ENCODE peak calls at places on chromosomes 13 and 19, in five cellular contexts. One of them, this sample, is unnamed.

GRCh38 chr13:99124046-99124400 is 76.6 kb upstream of the UBAC2 start:
- DNase-seq in brain microvascular endothelial cell: no peak
- DNase-seq in A549: no peak
- DNase-seq in IMR-90: no peak
- DNase-seq in upper lobe of left lung: no peak
- DNase-seq in this sample: no peak

GRCh38 chr13:110304256-110304655 is 2.7 kb downstream of the COL4A1 start:
- DNase-seq in brain microvascular endothelial cell: peak
- DNase-seq in IMR-90: peak
- DNase-seq in upper lobe of left lung: no peak
- DNase-seq in A549: no peak
- DNase-seq in this sample: no peak

GRCh38 chr13:32639502-32640105 is 53.4 kb downstream of the PDS5B start:
- DNase-seq in upper lobe of left lung: no peak
- DNase-seq in IMR-90: peak
- DNase-seq in brain microvascular endothelial cell: peak
- DNase-seq in A549: peak
- DNase-seq in this sample: no peak

GRCh38 chr13:32824671-32825070 is 191.6 kb upstream of the KL start:
- DNase-seq in IMR-90: peak
- DNase-seq in brain microvascular endothelial cell: peak
- DNase-seq in upper lobe of left lung: no peak
- DNase-seq in A549: peak
- DNase-seq in this sample: no peak

GRCh38 chr19:33406521-33407139 is 33.1 kb downstream of the CEBPG start:
- DNase-seq in upper lobe of left lung: peak
- DNase-seq in A549: peak
- DNase-seq in IMR-90: peak
- DNase-seq in brain microvascular endothelial cell: peak
- DNase-seq in this sample: peak

GRCh38 chr19:10961763-10962536 is 1.1 kb downstream of the SMARCA4 start:
- DNase-seq in A549: no peak
- DNase-seq in brain microvascular endothelial cell: no peak
- DNase-seq in upper lobe of left lung: no peak
- DNase-seq in IMR-90: peak
- DNase-seq in this sample: no peak

GRCh38 chr13:25171517-25172302 is at the start of gene AMER2:
- DNase-seq in IMR-90: no peak
- DNase-seq in A549: no peak
- DNase-seq in brain microvascular endothelial cell: no peak
- DNase-seq in upper lobe of left lung: peak
- DNase-seq in this sample: no peak

GRCh38 chr13:60431108-60431700 is 34.2 kb downstream of the TDRD3 start:
- DNase-seq in upper lobe of left lung: no peak
- DNase-seq in brain microvascular endothelial cell: peak
- DNase-seq in IMR-90: peak
- DNase-seq in A549: peak
- DNase-seq in this sample: no peak

GRCh38 chr13:97329331-97329730 is 104.6 kb upstream of the RAP2A start:
- DNase-seq in upper lobe of left lung: no peak
- DNase-seq in brain microvascular endothelial cell: no peak
- DNase-seq in IMR-90: peak
- DNase-seq in A549: no peak
- DNase-seq in this sample: no peak

GRCh38 chr13:20351279-20352022 is 119.3 kb upstream of the GJB6 start:
- DNase-seq in A549: no peak
- DNase-seq in IMR-90: peak
- DNase-seq in brain microvascular endothelial cell: peak
- DNase-seq in upper lobe of left lung: no peak
- DNase-seq in this sample: no peak

GRCh38 chr13:58574791-58575190 is 943.2 kb downstream of the PCDH17 start:
- DNase-seq in upper lobe of left lung: no peak
- DNase-seq in A549: no peak
- DNase-seq in brain microvascular endothelial cell: no peak
- DNase-seq in IMR-90: no peak
- DNase-seq in this sample: no peak

GRCh38 chr19:43444531-43445340 is 20.7 kb downstream of the LYPD3 start:
- DNase-seq in upper lobe of left lung: no peak
- DNase-seq in brain microvascular endothelial cell: no peak
- DNase-seq in A549: no peak
- DNase-seq in IMR-90: no peak
- DNase-seq in this sample: no peak

GRCh38 chr13:113761136-113761535 is 2.1 kb downstream of the TMEM255B start:
- DNase-seq in IMR-90: no peak
- DNase-seq in upper lobe of left lung: no peak
- DNase-seq in A549: no peak
- DNase-seq in brain microvascular endothelial cell: no peak
- DNase-seq in this sample: no peak

GRCh38 chr13:51324714-51325440 is 14.6 kb upstream of the SERPINE3 start:
- DNase-seq in upper lobe of left lung: no peak
- DNase-seq in A549: no peak
- DNase-seq in IMR-90: no peak
- DNase-seq in brain microvascular endothelial cell: no peak
- DNase-seq in this sample: no peak

GRCh38 chr13:23714672-23715071 is 144.5 kb downstream of the TNFRSF19 start:
- DNase-seq in IMR-90: no peak
- DNase-seq in brain microvascular endothelial cell: no peak
- DNase-seq in upper lobe of left lung: no peak
- DNase-seq in A549: no peak
- DNase-seq in this sample: no peak

GRCh38 chr19:49808762-49809154 is 4.3 kb downstream of the FUZ start:
- DNase-seq in brain microvascular endothelial cell: peak
- DNase-seq in A549: peak
- DNase-seq in upper lobe of left lung: peak
- DNase-seq in IMR-90: peak
- DNase-seq in this sample: peak

GRCh38 chr19:45469835-45470146 is 2.0 kb downstream of the FOSB start:
- DNase-seq in brain microvascular endothelial cell: no peak
- DNase-seq in A549: no peak
- DNase-seq in IMR-90: no peak
- DNase-seq in upper lobe of left lung: peak
- DNase-seq in this sample: no peak

GRCh38 chr13:109869312-109870237 is 83.2 kb upstream of the IRS2 start:
- DNase-seq in upper lobe of left lung: peak
- DNase-seq in IMR-90: peak
- DNase-seq in brain microvascular endothelial cell: peak
- DNase-seq in A549: peak
- DNase-seq in this sample: no peak

GRCh38 chr19:20103091-20103501 is 25.3 kb downstream of the ZNF90 start:
- DNase-seq in upper lobe of left lung: no peak
- DNase-seq in IMR-90: no peak
- DNase-seq in A549: no peak
- DNase-seq in brain microvascular endothelial cell: no peak
- DNase-seq in this sample: no peak

GRCh38 chr19:11239377-11240000 is at the start of gene ANGPTL8:
- DNase-seq in upper lobe of left lung: peak
- DNase-seq in A549: no peak
- DNase-seq in brain microvascular endothelial cell: no peak
- DNase-seq in IMR-90: no peak
- DNase-seq in this sample: no peak

GRCh38 chr19:10503002-10503789 is at the start of gene KEAP1:
- DNase-seq in A549: peak
- DNase-seq in upper lobe of left lung: peak
- DNase-seq in brain microvascular endothelial cell: no peak
- DNase-seq in IMR-90: no peak
- DNase-seq in this sample: no peak

GRCh38 chr13:98761126-98761978 is 8.9 kb upstream of the SLC15A1 start:
- DNase-seq in A549: no peak
- DNase-seq in brain microvascular endothelial cell: peak
- DNase-seq in IMR-90: peak
- DNase-seq in upper lobe of left lung: no peak
- DNase-seq in this sample: peak

GRCh38 chr19:3140667-3141038 is 4.8 kb downstream of the GNA15 start:
- DNase-seq in upper lobe of left lung: no peak
- DNase-seq in A549: no peak
- DNase-seq in brain microvascular endothelial cell: no peak
- DNase-seq in IMR-90: no peak
- DNase-seq in this sample: no peak

GRCh38 chr19:41341669-41342490 is 11.8 kb downstream of the TGFB1 start:
- DNase-seq in upper lobe of left lung: peak
- DNase-seq in brain microvascular endothelial cell: no peak
- DNase-seq in A549: no peak
- DNase-seq in IMR-90: no peak
- DNase-seq in this sample: no peak

GRCh38 chr19:4976412-4977298 is 7.7 kb downstream of the KDM4B start:
- DNase-seq in IMR-90: peak
- DNase-seq in brain microvascular endothelial cell: no peak
- DNase-seq in upper lobe of left lung: peak
- DNase-seq in A549: peak
- DNase-seq in this sample: peak

GRCh38 chr19:35211545-35212230 is 16.9 kb downstream of the FAM187B start:
- DNase-seq in A549: no peak
- DNase-seq in brain microvascular endothelial cell: no peak
- DNase-seq in IMR-90: no peak
- DNase-seq in upper lobe of left lung: no peak
- DNase-seq in this sample: no peak

GRCh38 chr19:10454267-10454666 is 33.9 kb downstream of the PDE4A start:
- DNase-seq in A549: peak
- DNase-seq in brain microvascular endothelial cell: no peak
- DNase-seq in IMR-90: peak
- DNase-seq in upper lobe of left lung: no peak
- DNase-seq in this sample: no peak

GRCh38 chr19:6532244-6532999 is 1.6 kb downstream of the TNFSF9 start:
- DNase-seq in upper lobe of left lung: no peak
- DNase-seq in A549: peak
- DNase-seq in brain microvascular endothelial cell: no peak
- DNase-seq in IMR-90: no peak
- DNase-seq in this sample: no peak
- H3K4me3 ChIP-seq in upper lobe of left lung: peak
- H3K4me3 ChIP-seq in A549: peak
- H3K4me3 ChIP-seq in brain microvascular endothelial cell: no peak
- H3K4me3 ChIP-seq in IMR-90: no peak
- H3K4me3 ChIP-seq in this sample: peak

DNA sequence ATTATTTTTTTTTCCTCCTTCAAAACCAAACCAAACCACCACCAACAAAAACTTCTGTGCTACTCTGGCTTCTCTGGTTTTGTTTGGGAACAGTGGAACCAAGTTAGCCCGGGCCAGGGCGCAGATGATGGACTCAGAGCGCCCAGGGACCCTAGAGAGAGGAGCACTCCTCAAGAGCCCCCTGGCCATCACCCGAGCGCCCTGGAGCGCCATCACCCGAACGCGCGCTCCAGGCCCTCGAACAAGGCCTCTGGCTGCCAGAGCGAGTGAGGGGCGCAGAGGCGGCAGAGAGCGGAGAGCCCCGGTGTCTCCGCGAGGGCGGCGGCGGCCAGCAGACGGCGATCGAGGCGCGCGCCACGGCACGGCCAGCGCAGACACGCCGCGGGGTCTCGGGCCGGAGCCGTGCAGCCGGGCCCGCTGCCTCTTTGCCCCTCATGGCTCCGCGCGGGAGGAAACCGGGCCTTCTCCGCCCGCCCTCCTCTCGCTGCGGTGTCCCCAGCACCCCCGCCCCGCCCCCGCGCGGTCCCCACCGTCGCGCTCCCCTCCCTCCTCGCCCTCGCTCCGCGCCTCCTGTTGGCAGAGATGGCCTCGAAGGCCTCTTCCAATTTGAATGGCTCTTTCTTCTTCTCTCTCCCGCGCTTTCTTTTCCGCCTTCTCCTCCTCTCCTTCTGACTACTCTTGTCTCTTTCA is 4.2 kb upstream of the SOX1 start:
- DNase-seq in upper lobe of left lung: peak
- DNase-seq in A549: no peak
- DNase-seq in IMR-90: no peak
- DNase-seq in brain microvascular endothelial cell: no peak
- DNase-seq in this sample: no peak
- TF ChIP-seq CTCF in upper lobe of left lung: no peak
- TF ChIP-seq CTCF in A549: no peak
- TF ChIP-seq CTCF in IMR-90: peak
- TF ChIP-seq CTCF in brain microvascular endothelial cell: no peak
- TF ChIP-seq CTCF in this sample: peak

GRCh38 chr19:8489591-8490394 is 12.6 kb downstream of the PRAM1 start:
- DNase-seq in IMR-90: no peak
- DNase-seq in upper lobe of left lung: peak
- DNase-seq in brain microvascular endothelial cell: no peak
- DNase-seq in A549: no peak
- DNase-seq in this sample: no peak
- H3K4me3 ChIP-seq in IMR-90: no peak
- H3K4me3 ChIP-seq in upper lobe of left lung: no peak
- H3K4me3 ChIP-seq in brain microvascular endothelial cell: no peak
- H3K4me3 ChIP-seq in A549: no peak
- H3K4me3 ChIP-seq in this sample: no peak

GRCh38 chr13:34153428-34154180 is 335.7 kb downstream of the RFC3 start:
- DNase-seq in A549: no peak
- DNase-seq in IMR-90: no peak
- DNase-seq in upper lobe of left lung: no peak
- DNase-seq in brain microvascular endothelial cell: no peak
- DNase-seq in this sample: no peak
- TF ChIP-seq CTCF in A549: no peak
- TF ChIP-seq CTCF in IMR-90: no peak
- TF ChIP-seq CTCF in upper lobe of left lung: no peak
- TF ChIP-seq CTCF in brain microvascular endothelial cell: no peak
- TF ChIP-seq CTCF in this sample: no peak

GRCh38 chr19:48751835-48752510 is 468 bp downstream of the FUT1 start:
- DNase-seq in upper lobe of left lung: no peak
- DNase-seq in A549: no peak
- DNase-seq in brain microvascular endothelial cell: no peak
- DNase-seq in IMR-90: no peak
- DNase-seq in this sample: no peak
- H3K4me3 ChIP-seq in upper lobe of left lung: peak
- H3K4me3 ChIP-seq in A549: peak
- H3K4me3 ChIP-seq in brain microvascular endothelial cell: peak
- H3K4me3 ChIP-seq in IMR-90: peak
- H3K4me3 ChIP-seq in this sample: peak

GRCh38 chr13:79340490-79340889 is 65.6 kb downstream of the RBM26 start:
- DNase-seq in A549: no peak
- DNase-seq in brain microvascular endothelial cell: no peak
- DNase-seq in IMR-90: no peak
- DNase-seq in upper lobe of left lung: no peak
- DNase-seq in this sample: no peak
- TF ChIP-seq CTCF in A549: no peak
- TF ChIP-seq CTCF in brain microvascular endothelial cell: no peak
- TF ChIP-seq CTCF in IMR-90: no peak
- TF ChIP-seq CTCF in upper lobe of left lung: no peak
- TF ChIP-seq CTCF in this sample: peak

GRCh38 chr19:52191951-52192350 is 2.1 kb downstream of the PPP2R1A start:
- DNase-seq in upper lobe of left lung: no peak
- DNase-seq in IMR-90: no peak
- DNase-seq in A549: no peak
- DNase-seq in brain microvascular endothelial cell: no peak
- DNase-seq in this sample: no peak
- H3K4me3 ChIP-seq in upper lobe of left lung: no peak
- H3K4me3 ChIP-seq in IMR-90: no peak
- H3K4me3 ChIP-seq in A549: peak
- H3K4me3 ChIP-seq in brain microvascular endothelial cell: no peak
- H3K4me3 ChIP-seq in this sample: no peak

GRCh38 chr13:42836930-42837329 is 55.5 kb downstream of the FAM216B start:
- DNase-seq in upper lobe of left lung: no peak
- DNase-seq in IMR-90: peak
- DNase-seq in brain microvascular endothelial cell: peak
- DNase-seq in A549: peak
- DNase-seq in this sample: peak
- TF ChIP-seq CTCF in upper lobe of left lung: no peak
- TF ChIP-seq CTCF in IMR-90: peak
- TF ChIP-seq CTCF in brain microvascular endothelial cell: peak
- TF ChIP-seq CTCF in A549: no peak
- TF ChIP-seq CTCF in this sample: peak

This sample was measured in LNCaP clone FGC.